ENCODE peak calls at places on chromosomes 4 and X, in nine cellular contexts. One of them, this sample, is unnamed.

GRCh38 chr4:10078481-10079233 is 37.9 kb downstream of the WDR1 start:
- DNase-seq in A549: no peak
- DNase-seq in ascending aorta: no peak
- DNase-seq in ovary: no peak
- DNase-seq in fibroblast of lung: no peak
- DNase-seq in hepatocyte: no peak
- DNase-seq in fibroblast of villous mesenchyme: no peak
- DNase-seq in CD4-positive, alpha-beta memory T cell: no peak
- DNase-seq in mucosa of descending colon: no peak
- DNase-seq in this sample: no peak

GRCh38 chr4:147567276-147567675 is 49.9 kb upstream of the TMEM184C start:
- DNase-seq in CD4-positive, alpha-beta memory T cell: no peak
- DNase-seq in mucosa of descending colon: no peak
- DNase-seq in fibroblast of lung: no peak
- DNase-seq in hepatocyte: no peak
- DNase-seq in fibroblast of villous mesenchyme: no peak
- DNase-seq in A549: no peak
- DNase-seq in ovary: no peak
- DNase-seq in ascending aorta: no peak
- DNase-seq in this sample: no peak

GRCh38 chr4:155999743-156000142 is 46.1 kb upstream of the CTSO start:
- DNase-seq in fibroblast of lung: peak
- DNase-seq in hepatocyte: peak
- DNase-seq in mucosa of descending colon: no peak
- DNase-seq in ascending aorta: no peak
- DNase-seq in A549: no peak
- DNase-seq in CD4-positive, alpha-beta memory T cell: no peak
- DNase-seq in fibroblast of villous mesenchyme: peak
- DNase-seq in ovary: no peak
- DNase-seq in this sample: no peak

GRCh38 chr4:80016506-80016905 is 56.5 kb downstream of the ANTXR2 start:
- DNase-seq in CD4-positive, alpha-beta memory T cell: no peak
- DNase-seq in A549: no peak
- DNase-seq in mucosa of descending colon: no peak
- DNase-seq in ovary: no peak
- DNase-seq in fibroblast of villous mesenchyme: no peak
- DNase-seq in fibroblast of lung: no peak
- DNase-seq in hepatocyte: no peak
- DNase-seq in ascending aorta: no peak
- DNase-seq in this sample: no peak

GRCh38 chr4:103075435-103075893 is 1.1 kb downstream of the SLC9B2 start:
- DNase-seq in fibroblast of villous mesenchyme: peak
- DNase-seq in CD4-positive, alpha-beta memory T cell: no peak
- DNase-seq in A549: no peak
- DNase-seq in mucosa of descending colon: no peak
- DNase-seq in ovary: no peak
- DNase-seq in ascending aorta: no peak
- DNase-seq in hepatocyte: peak
- DNase-seq in fibroblast of lung: peak
- DNase-seq in this sample: no peak

GRCh38 chr4:67549123-67549522 is 3.8 kb upstream of the CENPC start:
- DNase-seq in CD4-positive, alpha-beta memory T cell: peak
- DNase-seq in hepatocyte: no peak
- DNase-seq in A549: no peak
- DNase-seq in fibroblast of lung: peak
- DNase-seq in fibroblast of villous mesenchyme: peak
- DNase-seq in ascending aorta: no peak
- DNase-seq in ovary: no peak
- DNase-seq in mucosa of descending colon: no peak
- DNase-seq in this sample: no peak

GRCh38 chr4:166165829-166166420 is 292.9 kb downstream of the TLL1 start:
- DNase-seq in fibroblast of lung: peak
- DNase-seq in CD4-positive, alpha-beta memory T cell: peak
- DNase-seq in ascending aorta: no peak
- DNase-seq in mucosa of descending colon: peak
- DNase-seq in hepatocyte: peak
- DNase-seq in A549: peak
- DNase-seq in ovary: no peak
- DNase-seq in fibroblast of villous mesenchyme: peak
- DNase-seq in this sample: peak

GRCh38 chr4:93791570-93792195 is 36.9 kb upstream of the ATOH1 start:
- DNase-seq in CD4-positive, alpha-beta memory T cell: no peak
- DNase-seq in A549: peak
- DNase-seq in ovary: peak
- DNase-seq in mucosa of descending colon: peak
- DNase-seq in hepatocyte: peak
- DNase-seq in fibroblast of villous mesenchyme: peak
- DNase-seq in fibroblast of lung: peak
- DNase-seq in ascending aorta: no peak
- DNase-seq in this sample: no peak

GRCh38 chr4:111797455-111798163 is 347.6 kb upstream of the FAM241A start:
- DNase-seq in ascending aorta: no peak
- DNase-seq in hepatocyte: peak
- DNase-seq in A549: no peak
- DNase-seq in fibroblast of villous mesenchyme: no peak
- DNase-seq in fibroblast of lung: no peak
- DNase-seq in mucosa of descending colon: peak
- DNase-seq in ovary: no peak
- DNase-seq in CD4-positive, alpha-beta memory T cell: no peak
- DNase-seq in this sample: no peak

GRCh38 chr4:5808081-5808741 is 84.7 kb downstream of the CRMP1 start:
- DNase-seq in fibroblast of lung: peak
- DNase-seq in ascending aorta: no peak
- DNase-seq in A549: no peak
- DNase-seq in fibroblast of villous mesenchyme: peak
- DNase-seq in ovary: no peak
- DNase-seq in hepatocyte: no peak
- DNase-seq in CD4-positive, alpha-beta memory T cell: no peak
- DNase-seq in mucosa of descending colon: no peak
- DNase-seq in this sample: no peak

GRCh38 chr4:111630705-111631104 is 514.5 kb upstream of the FAM241A start:
- DNase-seq in mucosa of descending colon: no peak
- DNase-seq in A549: no peak
- DNase-seq in ascending aorta: no peak
- DNase-seq in CD4-positive, alpha-beta memory T cell: no peak
- DNase-seq in hepatocyte: peak
- DNase-seq in fibroblast of lung: peak
- DNase-seq in fibroblast of villous mesenchyme: peak
- DNase-seq in ovary: no peak
- DNase-seq in this sample: no peak

GRCh38 chr4:139655116-139655515 is 10.5 kb upstream of the MGST2 start:
- DNase-seq in fibroblast of lung: peak
- DNase-seq in CD4-positive, alpha-beta memory T cell: no peak
- DNase-seq in mucosa of descending colon: no peak
- DNase-seq in ovary: no peak
- DNase-seq in ascending aorta: no peak
- DNase-seq in fibroblast of villous mesenchyme: peak
- DNase-seq in hepatocyte: peak
- DNase-seq in A549: no peak
- DNase-seq in this sample: no peak

GRCh38 chr4:139658185-139658584 is 7.4 kb upstream of the MGST2 start:
- DNase-seq in fibroblast of villous mesenchyme: no peak
- DNase-seq in CD4-positive, alpha-beta memory T cell: no peak
- DNase-seq in ovary: no peak
- DNase-seq in fibroblast of lung: no peak
- DNase-seq in ascending aorta: no peak
- DNase-seq in hepatocyte: no peak
- DNase-seq in A549: no peak
- DNase-seq in mucosa of descending colon: no peak
- DNase-seq in this sample: no peak

GRCh38 chr4:139658983-139659382 is 6.6 kb upstream of the MGST2 start:
- DNase-seq in fibroblast of villous mesenchyme: no peak
- DNase-seq in fibroblast of lung: no peak
- DNase-seq in ovary: no peak
- DNase-seq in ascending aorta: no peak
- DNase-seq in hepatocyte: no peak
- DNase-seq in CD4-positive, alpha-beta memory T cell: no peak
- DNase-seq in mucosa of descending colon: no peak
- DNase-seq in A549: no peak
- DNase-seq in this sample: no peak

GRCh38 chr4:139654516-139654915 is 11.1 kb upstream of the MGST2 start:
- DNase-seq in mucosa of descending colon: no peak
- DNase-seq in ascending aorta: no peak
- DNase-seq in CD4-positive, alpha-beta memory T cell: no peak
- DNase-seq in fibroblast of villous mesenchyme: no peak
- DNase-seq in hepatocyte: no peak
- DNase-seq in fibroblast of lung: no peak
- DNase-seq in ovary: no peak
- DNase-seq in A549: no peak
- DNase-seq in this sample: no peak

DNA sequence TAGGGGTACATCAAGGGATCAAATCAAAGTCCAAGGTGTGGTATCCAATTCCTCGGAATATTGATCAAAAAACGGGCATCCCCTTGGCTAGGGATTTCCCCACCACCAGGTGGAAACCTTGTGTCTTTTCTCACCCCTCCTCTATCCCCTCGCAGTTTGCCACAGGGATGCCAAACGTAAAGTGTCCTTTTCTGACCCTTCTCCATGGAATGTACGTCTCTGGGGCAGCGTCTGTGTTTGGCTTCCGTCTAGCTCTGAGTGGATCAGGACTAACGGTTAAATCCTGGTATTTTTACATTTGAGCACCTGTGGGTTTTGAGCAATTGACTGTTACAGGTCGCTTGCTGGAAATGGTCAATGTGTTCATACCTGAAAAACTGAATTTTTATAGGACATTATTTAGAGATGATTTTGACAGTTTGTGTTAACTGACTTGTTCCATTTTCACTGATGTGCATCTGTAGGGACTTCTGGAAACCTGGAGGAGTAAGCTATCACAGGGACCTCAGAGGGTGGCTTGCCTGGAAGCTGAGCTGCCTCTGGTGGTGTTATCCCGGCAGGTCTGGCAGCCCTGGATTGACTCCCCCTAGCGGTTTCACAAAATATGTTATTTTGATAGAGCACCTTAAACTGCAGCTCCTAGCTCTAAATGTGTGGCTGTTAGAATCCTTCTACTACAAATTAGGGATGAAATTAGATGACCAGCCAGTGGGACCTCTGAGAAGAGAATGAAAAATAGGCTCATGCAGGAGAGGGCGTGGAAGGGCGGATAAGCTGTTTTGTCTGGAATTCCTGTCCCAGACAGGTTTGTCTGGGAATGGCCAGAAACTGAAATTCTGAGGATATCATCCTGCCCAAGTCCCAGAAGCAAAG is 8.8 kb upstream of the MGST2 start:
- DNase-seq in ovary: peak
- DNase-seq in A549: peak
- DNase-seq in CD4-positive, alpha-beta memory T cell: peak
- DNase-seq in mucosa of descending colon: peak
- DNase-seq in fibroblast of lung: peak
- DNase-seq in hepatocyte: peak
- DNase-seq in ascending aorta: peak
- DNase-seq in fibroblast of villous mesenchyme: peak
- DNase-seq in this sample: no peak
- H3K4me3 ChIP-seq in ovary: no peak
- H3K4me3 ChIP-seq in A549: no peak
- H3K4me3 ChIP-seq in CD4-positive, alpha-beta memory T cell: no peak
- H3K4me3 ChIP-seq in mucosa of descending colon: no peak
- H3K4me3 ChIP-seq in fibroblast of lung: no peak
- H3K4me3 ChIP-seq in hepatocyte: no peak
- H3K4me3 ChIP-seq in ascending aorta: no peak
- H3K4me3 ChIP-seq in fibroblast of villous mesenchyme: no peak
- H3K4me3 ChIP-seq in this sample: no peak

GRCh38 chrX:101931104-101931493 is 728 bp downstream of the ZMAT1 start:
- DNase-seq in fibroblast of lung: no peak
- DNase-seq in A549: no peak
- DNase-seq in CD4-positive, alpha-beta memory T cell: no peak
- DNase-seq in hepatocyte: no peak
- DNase-seq in mucosa of descending colon: no peak
- DNase-seq in ascending aorta: no peak
- DNase-seq in ovary: no peak
- DNase-seq in fibroblast of villous mesenchyme: no peak
- DNase-seq in this sample: no peak
- H3K4me3 ChIP-seq in fibroblast of lung: peak
- H3K4me3 ChIP-seq in A549: peak
- H3K4me3 ChIP-seq in CD4-positive, alpha-beta memory T cell: peak
- H3K4me3 ChIP-seq in hepatocyte: peak
- H3K4me3 ChIP-seq in mucosa of descending colon: no peak
- H3K4me3 ChIP-seq in ascending aorta: peak
- H3K4me3 ChIP-seq in ovary: peak
- H3K4me3 ChIP-seq in fibroblast of villous mesenchyme: peak
- H3K4me3 ChIP-seq in this sample: peak

GRCh38 chrX:49166914-49167739 is 4.6 kb downstream of the MAGIX start:
- DNase-seq in mucosa of descending colon: peak
- DNase-seq in ascending aorta: peak
- DNase-seq in hepatocyte: peak
- DNase-seq in CD4-positive, alpha-beta memory T cell: peak
- DNase-seq in ovary: peak
- DNase-seq in fibroblast of villous mesenchyme: peak
- DNase-seq in A549: no peak
- DNase-seq in fibroblast of lung: peak
- DNase-seq in this sample: no peak

GRCh38 chrX:49164589-49165360 is 2.2 kb downstream of the MAGIX start:
- DNase-seq in mucosa of descending colon: no peak
- DNase-seq in fibroblast of villous mesenchyme: no peak
- DNase-seq in fibroblast of lung: no peak
- DNase-seq in hepatocyte: no peak
- DNase-seq in ascending aorta: no peak
- DNase-seq in A549: no peak
- DNase-seq in CD4-positive, alpha-beta memory T cell: no peak
- DNase-seq in ovary: no peak
- DNase-seq in this sample: no peak

GRCh38 chrX:49165901-49166881 is 3.6 kb downstream of the MAGIX start:
- DNase-seq in hepatocyte: peak
- DNase-seq in A549: no peak
- DNase-seq in ascending aorta: peak
- DNase-seq in ovary: peak
- DNase-seq in fibroblast of lung: peak
- DNase-seq in fibroblast of villous mesenchyme: peak
- DNase-seq in CD4-positive, alpha-beta memory T cell: peak
- DNase-seq in mucosa of descending colon: peak
- DNase-seq in this sample: no peak

GRCh38 chrX:49163555-49164419 is 1.2 kb downstream of the MAGIX start:
- DNase-seq in CD4-positive, alpha-beta memory T cell: peak
- DNase-seq in mucosa of descending colon: peak
- DNase-seq in fibroblast of villous mesenchyme: peak
- DNase-seq in hepatocyte: peak
- DNase-seq in ovary: peak
- DNase-seq in ascending aorta: peak
- DNase-seq in A549: peak
- DNase-seq in fibroblast of lung: peak
- DNase-seq in this sample: no peak

GRCh38 chrX:49167740-49168108 is 4.0 kb upstream of the PLP2 start:
- DNase-seq in A549: no peak
- DNase-seq in fibroblast of lung: no peak
- DNase-seq in mucosa of descending colon: no peak
- DNase-seq in hepatocyte: no peak
- DNase-seq in ovary: no peak
- DNase-seq in fibroblast of villous mesenchyme: no peak
- DNase-seq in ascending aorta: no peak
- DNase-seq in CD4-positive, alpha-beta memory T cell: no peak
- DNase-seq in this sample: no peak
- H3K4me3 ChIP-seq in A549: no peak
- H3K4me3 ChIP-seq in fibroblast of lung: peak
- H3K4me3 ChIP-seq in mucosa of descending colon: no peak
- H3K4me3 ChIP-seq in hepatocyte: no peak
- H3K4me3 ChIP-seq in ovary: peak
- H3K4me3 ChIP-seq in fibroblast of villous mesenchyme: peak
- H3K4me3 ChIP-seq in ascending aorta: peak
- H3K4me3 ChIP-seq in CD4-positive, alpha-beta memory T cell: peak
- H3K4me3 ChIP-seq in this sample: peak

GRCh38 chr4:153522800-153523089 is 56.6 kb downstream of the TMEM131L start:
- DNase-seq in ovary: no peak
- DNase-seq in fibroblast of villous mesenchyme: no peak
- DNase-seq in hepatocyte: no peak
- DNase-seq in CD4-positive, alpha-beta memory T cell: peak
- DNase-seq in mucosa of descending colon: no peak
- DNase-seq in A549: no peak
- DNase-seq in fibroblast of lung: no peak
- DNase-seq in ascending aorta: no peak
- DNase-seq in this sample: no peak
- H3K4me3 ChIP-seq in ovary: no peak
- H3K4me3 ChIP-seq in fibroblast of villous mesenchyme: no peak
- H3K4me3 ChIP-seq in hepatocyte: no peak
- H3K4me3 ChIP-seq in CD4-positive, alpha-beta memory T cell: peak
- H3K4me3 ChIP-seq in mucosa of descending colon: no peak
- H3K4me3 ChIP-seq in A549: no peak
- H3K4me3 ChIP-seq in fibroblast of lung: no peak
- H3K4me3 ChIP-seq in ascending aorta: no peak
- H3K4me3 ChIP-seq in this sample: no peak